ENCODE peak calls at places on chromosome 7, in five cellular contexts. Q is stimulated activated CD8-positive, alpha-beta memory T cell treated with anti-CD3 and anti-CD28 coated beads, Interleukin-12 subunit alpha, Interleukin-12 subunit beta, amount 100 ng/mL, for 1 hour; X is T-cell; C is NCI-H446; O is caudate nucleus. P is an unnamed sample.
A peak's percentile ranks its signal among the peaks of the same experiment; 100 is the strongest.

GRCh38 chr7:87506243-87507180 is 31.0 kb upstream of the ABCB4 start:
- DNase-seq in Q (no peak), X (no peak), C (no peak), O (no peak), P (no peak)

GRCh38 chr7:71140264-71140663 is 8.3 kb downstream of the GALNT17 start:
- DNase-seq in Q (no peak), X (no peak), C (no peak), O (no peak), P (no peak)

GRCh38 chr7:2639994-2640830 is 8.4 kb downstream of the TTYH3 start:
- DNase-seq in Q (no peak), X (no peak), C (no peak), O (no peak), P (no peak)

GRCh38 chr7:15977663-15978062 is 291.2 kb upstream of the MEOX2 start:
- DNase-seq in Q (no peak), X (no peak), C (no peak), O (no peak), P (no peak)

GRCh38 chr7:69367785-69368184 is 230.5 kb upstream of the AUTS2 start:
- DNase-seq in Q (no peak), X (no peak), C (no peak), O (no peak), P (no peak)

GRCh38 chr7:55478700-55479099 is 93.6 kb downstream of the VOPP1 start:
- DNase-seq in Q (no peak), X (no peak), C (no peak), O (no peak), P (no peak)

GRCh38 chr7:35605760-35606159 is 89.2 kb downstream of the HERPUD2 start:
- DNase-seq in Q (no peak), X (no peak), C (no peak), O (no peak), P (no peak)

GRCh38 chr7:151838861-151839381 is 38.0 kb downstream of the PRKAG2 start:
- DNase-seq in Q (peak; percentile 15), X (peak; percentile 35), C (no peak), O (no peak), P (no peak)

GRCh38 chr7:69349291-69349690 is 249.0 kb upstream of the AUTS2 start:
- DNase-seq in Q (no peak), X (no peak), C (no peak), O (no peak), P (no peak)

GRCh38 chr7:121329460-121330052 is 756 bp downstream of the WNT16 start:
- DNase-seq in Q (no peak), X (no peak), C (peak; percentile 4), O (no peak), P (peak; percentile 50)

GRCh38 chr7:39949980-39950472 is at the start of gene CDK13:
- DNase-seq in Q (peak; percentile 83), X (peak; percentile 92), C (peak; percentile 81), O (peak; percentile 59), P (peak; percentile 45)

GRCh38 chr7:45223728-45224630 is 66.4 kb downstream of the RAMP3 start:
- DNase-seq in Q (no peak), X (no peak), C (no peak), O (no peak), P (no peak)

GRCh38 chr7:105816270-105816843 is 60.0 kb downstream of the ATXN7L1 start:
- DNase-seq in Q (no peak), X (no peak), C (no peak), O (no peak), P (no peak)

GRCh38 chr7:40015790-40016296 is 65.8 kb downstream of the CDK13 start:
- DNase-seq in Q (no peak), X (no peak), C (peak; percentile 80), O (no peak), P (peak; percentile 42)

GRCh38 chr7:6260291-6261183 is 11.9 kb downstream of the CYTH3 start:
- DNase-seq in Q (no peak), X (no peak), C (no peak), O (no peak), P (no peak)

GRCh38 chr7:143384148-143384547 is 3.0 kb downstream of the ZYX start:
- DNase-seq in Q (no peak), X (no peak), C (no peak), O (no peak), P (no peak)

GRCh38 chr7:106114735-106115383 is 2.7 kb upstream of the SYPL1 start:
- DNase-seq in Q (no peak), X (peak; percentile 14), C (no peak), O (no peak), P (no peak)

GRCh38 chr7:151759591-151760042 is 117.3 kb downstream of the PRKAG2 start:
- DNase-seq in Q (no peak), X (peak; percentile 35), C (peak; percentile 62), O (peak; percentile 21), P (peak; percentile 53)

GRCh38 chr7:77655836-77656455 is 40.3 kb upstream of the RSBN1L start:
- DNase-seq in Q (no peak), X (no peak), C (no peak), O (no peak), P (no peak)

GRCh38 chr7:126698446-126698845 is 554.3 kb downstream of the GRM8 start:
- DNase-seq in Q (no peak), X (no peak), C (no peak), O (no peak), P (no peak)

GRCh38 chr7:28750981-28751380 is 207.1 kb downstream of the TRIL start:
- DNase-seq in Q (no peak), X (no peak), C (no peak), O (no peak), P (no peak)

GRCh38 chr7:157490465-157490912 is 153.7 kb downstream of the DNAJB6 start:
- DNase-seq in Q (no peak), X (peak; percentile 18), C (no peak), O (no peak), P (peak; percentile 5)

P was measured in NCI-H1694 treated with DMSO at 0.1 percent for 48 hours.